ENCODE peak calls at places on chromosomes 12 and 14, in nine cellular contexts. E, Y, W, K, B, N, T, O and F are unnamed samples.

GRCh38 chr12:128276542-128276941 is 9.6 kb downstream of the TMEM132C start:
- DNase-seq in E (no peak), Y (no peak), W (no peak), K (no peak), B (no peak), N (no peak), T (no peak), O (no peak), F (no peak)

GRCh38 chr12:95942106-95942531 is 295 bp downstream of the CCDC38 start:
- DNase-seq in E (no peak), Y (no peak), W (no peak), K (no peak), B (no peak), N (peak; percentile 47), T (no peak), O (no peak), F (peak; percentile 38)

GRCh38 chr14:28116716-28117115 is 649.9 kb upstream of the FOXG1 start:
- DNase-seq in E (no peak), Y (no peak), W (no peak), K (no peak), B (no peak), N (no peak), T (no peak), O (no peak), F (no peak)

GRCh38 chr12:509494-509893 is 49.8 kb downstream of the B4GALNT3 start:
- DNase-seq in E (peak; percentile 77), Y (no peak), W (no peak), K (no peak), B (peak; percentile 30), N (no peak), T (no peak), O (no peak), F (no peak)

GRCh38 chr14:92645841-92646478 is 102.5 kb downstream of the LGMN start:
- DNase-seq in E (no peak), Y (no peak), W (peak; percentile 76), K (no peak), B (no peak), N (no peak), T (peak; percentile 88), O (no peak), F (no peak)

GRCh38 chr12:11716794-11717532 is 67.5 kb downstream of the ETV6 start:
- DNase-seq in E (no peak), Y (no peak), W (no peak), K (no peak), B (peak; percentile 38), N (no peak), T (no peak), O (no peak), F (peak; percentile 33)

GRCh38 chr14:98725196-98725595 is 546.8 kb downstream of the BCL11B start:
- DNase-seq in E (no peak), Y (no peak), W (no peak), K (no peak), B (no peak), N (no peak), T (no peak), O (no peak), F (no peak)

GRCh38 chr14:61116369-61116768 is 135.3 kb downstream of the SLC38A6 start:
- DNase-seq in E (no peak), Y (no peak), W (no peak), K (no peak), B (no peak), N (no peak), T (no peak), O (peak; percentile 47), F (no peak)

GRCh38 chr14:64943556-64943955 is 1.0 kb upstream of the GPX2 start:
- DNase-seq in E (no peak), Y (no peak), W (no peak), K (no peak), B (no peak), N (no peak), T (no peak), O (no peak), F (no peak)

GRCh38 chr14:32038876-32039275 is 38.2 kb upstream of the ARHGAP5 start:
- DNase-seq in E (peak; percentile 12), Y (no peak), W (no peak), K (no peak), B (no peak), N (no peak), T (no peak), O (peak; percentile 49), F (no peak)

GRCh38 chr12:27965966-27966365 is 6.6 kb downstream of the PTHLH start:
- DNase-seq in E (peak; percentile 78), Y (no peak), W (no peak), K (no peak), B (no peak), N (no peak), T (no peak), O (no peak), F (no peak)

GRCh38 chr12:57151741-57152407 is 4.5 kb upstream of the LRP1-AS start:
- DNase-seq in E (peak; percentile 54), Y (no peak), W (peak; percentile 92), K (no peak), B (no peak), N (no peak), T (peak; percentile 72), O (no peak), F (no peak)

GRCh38 chr12:74539261-74539660 is 1.6 kb downstream of the ATXN7L3B start:
- DNase-seq in E (no peak), Y (no peak), W (no peak), K (no peak), B (no peak), N (no peak), T (no peak), O (no peak), F (no peak)

GRCh38 chr12:129401572-129401971 is 502.3 kb downstream of the TMEM132D start:
- DNase-seq in E (no peak), Y (no peak), W (no peak), K (no peak), B (peak; percentile 60), N (no peak), T (no peak), O (peak; percentile 68), F (no peak)

GRCh38 chr14:74793506-74794155 is 30.5 kb downstream of the YLPM1 start:
- DNase-seq in E (no peak), Y (no peak), W (no peak), K (peak; percentile 33), B (no peak), N (no peak), T (no peak), O (no peak), F (no peak)

GRCh38 chr12:57182918-57183575 is 33.5 kb upstream of the NXPH4 start:
- DNase-seq in E (peak; percentile 80), Y (peak; percentile 80), W (no peak), K (peak; percentile 84), B (peak; percentile 86), N (peak; percentile 63), T (no peak), O (peak; percentile 31), F (peak; percentile 68)

GRCh38 chr14:77031680-77032482 is 3.4 kb upstream of the IRF2BPL start:
- DNase-seq in E (peak; percentile 57), Y (no peak), W (no peak), K (no peak), B (peak; percentile 51), N (no peak), T (no peak), O (no peak), F (no peak)

GRCh38 chr14:53542692-53543091 is 389.6 kb upstream of the DDHD1 start:
- DNase-seq in E (peak; percentile 31), Y (no peak), W (no peak), K (peak; percentile 18), B (no peak), N (no peak), T (no peak), O (peak; percentile 31), F (no peak)

GRCh38 chr12:121893901-121894540 is 5.4 kb downstream of the PSMD9 start:
- DNase-seq in E (peak; percentile 86), Y (no peak), W (no peak), K (no peak), B (no peak), N (no peak), T (no peak), O (peak; percentile 15), F (no peak)

GRCh38 chr14:88191605-88192004 is 131.5 kb downstream of the KCNK10 start:
- DNase-seq in E (no peak), Y (no peak), W (no peak), K (no peak), B (no peak), N (no peak), T (no peak), O (no peak), F (no peak)

GRCh38 chr14:65650843-65651242 is 238.3 kb downstream of the FUT8 start:
- DNase-seq in E (no peak), Y (no peak), W (no peak), K (no peak), B (no peak), N (no peak), T (no peak), O (no peak), F (no peak)

GRCh38 chr12:117234441-117234840 is 44.2 kb upstream of the FBXO21 start:
- DNase-seq in E (no peak), Y (no peak), W (no peak), K (no peak), B (no peak), N (no peak), T (no peak), O (no peak), F (no peak)